ENCODE peak calls at places on chromosomes 16 and 17, in nine cellular contexts. O, G, E, J, U, M, S, I and A are unnamed samples.

GRCh38 chr17:3979276-3979583 is 15.0 kb upstream of the ATP2A3 start:
- DNase-seq in O (peak; percentile 31), E (no peak), M (no peak), S (no peak), U (no peak), G (no peak), J (no peak), I (no peak), A (no peak)

GRCh38 chr17:37836593-37836992 is 87.6 kb upstream of the TBC1D3K start:
- DNase-seq in G (no peak), S (no peak), I (no peak), U (no peak), E (no peak), M (no peak), J (no peak), O (no peak), A (no peak)

GRCh38 chr17:68775338-68775737 is 174.2 kb upstream of the FAM20A start:
- DNase-seq in G (no peak), U (no peak), E (no peak), S (no peak), O (no peak), M (peak; percentile 73), I (no peak), J (no peak), A (no peak)

GRCh38 chr17:27669136-27669535 is 38.1 kb downstream of the LGALS9 start:
- DNase-seq in E (no peak), O (peak; percentile 55), J (no peak), U (no peak), M (no peak), I (peak; percentile 2), S (no peak), G (no peak), A (no peak)

GRCh38 chr17:7367083-7367482 is 12.1 kb downstream of the TMEM95 start:
- DNase-seq in S (no peak), J (no peak), U (no peak), E (no peak), M (no peak), G (no peak), O (no peak), I (no peak), A (no peak)

GRCh38 chr16:46621006-46621629 is at the start of gene SHCBP1:
- DNase-seq in J (peak; percentile 82), M (peak; percentile 85), S (peak; percentile 60), E (peak; percentile 80), U (peak; percentile 83), I (peak; percentile 90), O (peak; percentile 90), G (peak; percentile 83), A (peak; percentile 88)

GRCh38 chr17:9906616-9907015 is 1.5 kb upstream of the RCVRN start:
- DNase-seq in I (no peak), E (no peak), O (no peak), G (no peak), M (no peak), U (no peak), J (no peak), S (no peak), A (no peak)

GRCh38 chr17:79680381-79680780 is 50.4 kb upstream of the ENPP7 start:
- DNase-seq in U (no peak), I (no peak), J (no peak), G (no peak), O (no peak), S (no peak), M (no peak), E (no peak), A (no peak)

GRCh38 chr16:21263640-21264211 is 14.4 kb downstream of the CRYM start:
- DNase-seq in E (no peak), U (no peak), I (no peak), J (no peak), S (no peak), M (peak; percentile 76), G (no peak), O (no peak), A (peak; percentile 23)

GRCh38 chr17:34299918-34300600 is 14.5 kb downstream of the CCL11 start:
- DNase-seq in E (no peak), S (no peak), U (no peak), J (no peak), M (peak; percentile 69), G (no peak), I (no peak), O (peak; percentile 1), A (no peak)

GRCh38 chr16:88700636-88701482 is 5.3 kb downstream of the RNF166 start:
- DNase-seq in S (peak; percentile 37), G (peak; percentile 93), M (peak; percentile 76), J (peak; percentile 95), U (peak; percentile 76), O (peak; percentile 86), E (peak; percentile 86), I (no peak), A (no peak)

GRCh38 chr17:73323622-73324455 is 12.0 kb upstream of the CDC42EP4 start:
- DNase-seq in J (no peak), S (no peak), E (no peak), G (peak; percentile 46), U (no peak), O (no peak), I (no peak), M (peak; percentile 62), A (no peak)

GRCh38 chr17:18951941-18952842 is at the start of gene SLC5A10:
- DNase-seq in O (no peak), S (no peak), U (no peak), M (no peak), E (no peak), J (no peak), I (no peak), G (no peak), A (no peak)
- TF ChIP-seq CTCF in O (no peak), S (peak; percentile 43), U (no peak), M (peak; percentile 23), E (no peak), J (no peak), I (peak; percentile 17), G (peak; percentile 21), A (no peak)

GRCh38 chr17:50840311-50840851 is 5.0 kb downstream of the WFIKKN2 start:
- DNase-seq in M (no peak), I (no peak), S (no peak), E (no peak), G (no peak), O (peak; percentile 68), J (no peak), U (no peak), A (no peak)

GRCh38 chr17:50841277-50841948 is 6.0 kb downstream of the WFIKKN2 start:
- DNase-seq in E (no peak), M (no peak), U (no peak), I (no peak), S (no peak), J (no peak), G (no peak), O (no peak), A (no peak)

GRCh38 chr17:50842506-50843149 is 7.2 kb downstream of the WFIKKN2 start:
- DNase-seq in J (no peak), S (no peak), I (no peak), E (no peak), M (no peak), G (no peak), O (no peak), U (no peak), A (no peak)

GRCh38 chr17:50843150-50843905 is 7.9 kb downstream of the WFIKKN2 start:
- DNase-seq in S (no peak), G (no peak), J (no peak), U (no peak), M (no peak), E (no peak), I (no peak), O (no peak), A (no peak)

GRCh38 chr17:50841949-50842354 is 6.6 kb downstream of the WFIKKN2 start:
- DNase-seq in U (peak; percentile 79), G (peak; percentile 61), I (peak; percentile 84), O (no peak), M (peak; percentile 62), J (peak; percentile 71), E (peak; percentile 63), S (peak; percentile 39), A (peak; percentile 83)
- TF ChIP-seq CTCF in U (peak; percentile 57), G (peak; percentile 85), I (peak; percentile 63), O (peak; percentile 66), M (peak; percentile 82), J (peak; percentile 86), E (peak; percentile 71), S (peak; percentile 87), A (peak; percentile 71)

GRCh38 chr17:72089453-72089987 is 31.3 kb upstream of the SOX9 start:
- DNase-seq in M (no peak), I (no peak), G (no peak), J (no peak), O (peak; percentile 11), S (no peak), E (no peak), U (no peak), A (no peak)

GRCh38 chr17:72092710-72093322 is 28.0 kb upstream of the SOX9 start:
- DNase-seq in M (no peak), S (no peak), G (no peak), I (no peak), J (no peak), E (no peak), O (no peak), U (no peak), A (no peak)

GRCh38 chr17:72090108-72090507 is 30.7 kb upstream of the SOX9 start:
- DNase-seq in E (peak; percentile 29), G (no peak), U (no peak), S (no peak), I (no peak), O (peak; percentile 26), M (no peak), J (no peak), A (no peak)

DNA sequence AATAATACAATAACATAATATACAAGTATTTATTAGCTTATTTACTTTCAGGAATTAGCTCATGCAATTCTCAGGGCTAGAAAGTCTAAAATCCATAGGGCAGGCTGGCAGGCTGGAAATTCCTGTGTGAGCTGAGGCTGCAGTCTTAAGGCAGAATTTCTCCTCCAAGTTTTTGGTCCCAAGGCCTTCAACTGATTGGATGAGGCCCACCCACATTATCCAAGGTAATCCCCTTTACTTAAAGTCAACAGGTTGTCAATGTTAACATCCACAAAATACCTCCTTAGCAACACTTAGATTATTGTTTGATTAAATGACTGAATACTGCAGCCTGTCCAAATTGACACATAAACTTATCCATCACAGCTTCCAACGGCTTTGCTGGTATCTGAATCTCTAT is 32.9 kb upstream of the SOX9 start:
- DNase-seq in M (no peak), J (no peak), I (no peak), O (no peak), E (no peak), U (no peak), S (no peak), G (no peak), A (no peak)
- TF ChIP-seq CTCF in M (no peak), J (no peak), I (no peak), O (no peak), E (no peak), U (no peak), S (no peak), G (no peak), A (no peak)

GRCh38 chr16:71537643-71538042 is 11.4 kb downstream of the CHST4 start:
- DNase-seq in G (no peak), M (peak; percentile 47), U (peak; percentile 61), E (no peak), I (peak; percentile 54), O (no peak), S (peak; percentile 31), J (no peak), A (peak; percentile 52)

GRCh38 chr16:71547168-71547567 is 20.9 kb downstream of the CHST4 start:
- DNase-seq in O (no peak), M (no peak), U (no peak), I (no peak), E (no peak), S (no peak), G (no peak), J (no peak), A (no peak)

GRCh38 chr16:71536752-71537499 is 10.7 kb downstream of the CHST4 start:
- DNase-seq in O (no peak), J (no peak), S (no peak), I (no peak), E (no peak), U (no peak), G (no peak), M (no peak), A (no peak)

GRCh38 chr16:71542377-71542776 is 16.2 kb downstream of the CHST4 start:
- DNase-seq in S (no peak), E (no peak), M (peak; percentile 47), I (peak; percentile 75), J (peak; percentile 7), G (peak; percentile 18), U (peak; percentile 78), O (no peak), A (peak; percentile 71)
- TF ChIP-seq CTCF in S (peak; percentile 49), E (peak; percentile 12), M (peak; percentile 67), I (peak; percentile 73), J (peak; percentile 49), G (peak; percentile 47), U (peak; percentile 57), O (no peak), A (peak; percentile 62)